ENCODE peak calls at places on chromosomes 11 and 22, in seven cellular contexts. One of them, this sample, is unnamed.
A peak's percentile ranks its signal among the peaks of the same experiment; 100 is the strongest.

GRCh38 chr11:68282141-68282860 is 10.5 kb upstream of the C11orf24 start:
- DNase-seq in thoracic aorta: no peak
- DNase-seq in kidney: no peak
- DNase-seq in A549: no peak
- DNase-seq in adrenal gland: no peak
- DNase-seq in mesendoderm: no peak
- DNase-seq in sigmoid colon: no peak
- DNase-seq in this sample: no peak

GRCh38 chr11:133904818-133905515 is 51.8 kb downstream of the IGSF9B start:
- DNase-seq in thoracic aorta: no peak
- DNase-seq in kidney: no peak
- DNase-seq in A549: no peak
- DNase-seq in adrenal gland: no peak
- DNase-seq in mesendoderm: no peak
- DNase-seq in sigmoid colon: peak; percentile 18
- DNase-seq in this sample: no peak

GRCh38 chr11:47184711-47185304 is 1.4 kb downstream of the PACSIN3 start:
- DNase-seq in thoracic aorta: no peak
- DNase-seq in kidney: no peak
- DNase-seq in A549: no peak
- DNase-seq in adrenal gland: peak; percentile 57
- DNase-seq in mesendoderm: no peak
- DNase-seq in sigmoid colon: peak; percentile 81
- DNase-seq in this sample: no peak

GRCh38 chr11:88306785-88307184 is 30.8 kb downstream of the CTSC start:
- DNase-seq in thoracic aorta: no peak
- DNase-seq in kidney: no peak
- DNase-seq in A549: no peak
- DNase-seq in adrenal gland: no peak
- DNase-seq in mesendoderm: no peak
- DNase-seq in sigmoid colon: no peak
- DNase-seq in this sample: no peak

GRCh38 chr11:131404010-131404409 is 33.6 kb downstream of the NTM start:
- DNase-seq in thoracic aorta: no peak
- DNase-seq in kidney: no peak
- DNase-seq in A549: no peak
- DNase-seq in adrenal gland: no peak
- DNase-seq in mesendoderm: no peak
- DNase-seq in sigmoid colon: no peak
- DNase-seq in this sample: no peak

GRCh38 chr11:128210148-128210940 is 377.0 kb downstream of the ETS1 start:
- DNase-seq in thoracic aorta: peak; percentile 29
- DNase-seq in kidney: no peak
- DNase-seq in A549: peak; percentile 81
- DNase-seq in adrenal gland: peak; percentile 43
- DNase-seq in mesendoderm: peak; percentile 97
- DNase-seq in sigmoid colon: no peak
- DNase-seq in this sample: no peak

GRCh38 chr11:27039873-27040272 is 742 bp upstream of the BBOX1 start:
- DNase-seq in thoracic aorta: no peak
- DNase-seq in kidney: no peak
- DNase-seq in A549: no peak
- DNase-seq in adrenal gland: no peak
- DNase-seq in mesendoderm: peak; percentile 33
- DNase-seq in sigmoid colon: no peak
- DNase-seq in this sample: no peak

GRCh38 chr11:12079726-12080556 is 30.4 kb upstream of the MICAL2 start:
- DNase-seq in thoracic aorta: peak; percentile 75
- DNase-seq in kidney: peak; percentile 85
- DNase-seq in A549: peak; percentile 82
- DNase-seq in adrenal gland: peak; percentile 55
- DNase-seq in mesendoderm: peak; percentile 81
- DNase-seq in sigmoid colon: peak; percentile 86
- DNase-seq in this sample: peak; percentile 60

GRCh38 chr11:114367244-114367957 is 32.9 kb downstream of the C11orf71 start:
- DNase-seq in thoracic aorta: no peak
- DNase-seq in kidney: no peak
- DNase-seq in A549: no peak
- DNase-seq in adrenal gland: no peak
- DNase-seq in mesendoderm: no peak
- DNase-seq in sigmoid colon: no peak
- DNase-seq in this sample: no peak

GRCh38 chr22:32444068-32444467 is 20.2 kb downstream of the BPIFC start:
- DNase-seq in thoracic aorta: no peak
- DNase-seq in kidney: no peak
- DNase-seq in A549: peak; percentile 13
- DNase-seq in adrenal gland: no peak
- DNase-seq in mesendoderm: peak; percentile 43
- DNase-seq in sigmoid colon: no peak
- DNase-seq in this sample: no peak

GRCh38 chr22:29334696-29335344 is 19.3 kb upstream of the RASL10A start:
- DNase-seq in thoracic aorta: no peak
- DNase-seq in kidney: no peak
- DNase-seq in A549: no peak
- DNase-seq in adrenal gland: no peak
- DNase-seq in mesendoderm: no peak
- DNase-seq in sigmoid colon: no peak
- DNase-seq in this sample: no peak

GRCh38 chr11:25758145-25758661 is 573.7 kb upstream of the ANO3 start:
- DNase-seq in thoracic aorta: no peak
- DNase-seq in kidney: no peak
- DNase-seq in A549: no peak
- DNase-seq in adrenal gland: no peak
- DNase-seq in mesendoderm: no peak
- DNase-seq in sigmoid colon: no peak
- DNase-seq in this sample: no peak

GRCh38 chr11:84608788-84609309 is 1018.3 kb downstream of the DLG2 start:
- DNase-seq in thoracic aorta: no peak
- DNase-seq in kidney: no peak
- DNase-seq in A549: no peak
- DNase-seq in adrenal gland: no peak
- DNase-seq in mesendoderm: no peak
- DNase-seq in sigmoid colon: no peak
- DNase-seq in this sample: peak; percentile 4

GRCh38 chr11:8273281-8273680 is 9.6 kb upstream of the LMO1 start:
- DNase-seq in thoracic aorta: no peak
- DNase-seq in kidney: no peak
- DNase-seq in A549: peak; percentile 33
- DNase-seq in adrenal gland: no peak
- DNase-seq in mesendoderm: no peak
- DNase-seq in sigmoid colon: no peak
- DNase-seq in this sample: no peak

GRCh38 chr11:33358150-33358831 is 101.1 kb downstream of the HIPK3 start:
- DNase-seq in thoracic aorta: no peak
- DNase-seq in kidney: no peak
- DNase-seq in A549: no peak
- DNase-seq in adrenal gland: no peak
- DNase-seq in mesendoderm: no peak
- DNase-seq in sigmoid colon: no peak
- DNase-seq in this sample: no peak

GRCh38 chr11:128180446-128181089 is 406.8 kb downstream of the ETS1 start:
- DNase-seq in thoracic aorta: no peak
- DNase-seq in kidney: no peak
- DNase-seq in A549: peak; percentile 28
- DNase-seq in adrenal gland: no peak
- DNase-seq in mesendoderm: no peak
- DNase-seq in sigmoid colon: no peak
- DNase-seq in this sample: no peak

GRCh38 chr11:77501748-77502147 is 27.9 kb upstream of the PAK1 start:
- DNase-seq in thoracic aorta: no peak
- DNase-seq in kidney: no peak
- DNase-seq in A549: no peak
- DNase-seq in adrenal gland: no peak
- DNase-seq in mesendoderm: no peak
- DNase-seq in sigmoid colon: no peak
- DNase-seq in this sample: no peak

GRCh38 chr11:93196816-93197382 is 892 bp downstream of the SLC36A4 start:
- DNase-seq in thoracic aorta: no peak
- DNase-seq in kidney: no peak
- DNase-seq in A549: peak; percentile 5
- DNase-seq in adrenal gland: no peak
- DNase-seq in mesendoderm: no peak
- DNase-seq in sigmoid colon: no peak
- DNase-seq in this sample: no peak

GRCh38 chr11:450809-451451 is 851 bp downstream of the PTDSS2 start:
- DNase-seq in thoracic aorta: no peak
- DNase-seq in kidney: peak; percentile 90
- DNase-seq in A549: peak; percentile 66
- DNase-seq in adrenal gland: peak; percentile 80
- DNase-seq in mesendoderm: peak; percentile 84
- DNase-seq in sigmoid colon: peak; percentile 83
- DNase-seq in this sample: no peak

GRCh38 chr11:115579181-115579825 is 75.1 kb upstream of the CADM1 start:
- DNase-seq in thoracic aorta: no peak
- DNase-seq in kidney: no peak
- DNase-seq in A549: no peak
- DNase-seq in adrenal gland: no peak
- DNase-seq in mesendoderm: no peak
- DNase-seq in sigmoid colon: no peak
- DNase-seq in this sample: no peak

GRCh38 chr11:126340960-126341709 is 14.4 kb upstream of the ST3GAL4 start:
- DNase-seq in thoracic aorta: no peak
- DNase-seq in kidney: peak; percentile 12
- DNase-seq in A549: no peak
- DNase-seq in adrenal gland: no peak
- DNase-seq in mesendoderm: no peak
- DNase-seq in sigmoid colon: no peak
- DNase-seq in this sample: no peak

GRCh38 chr11:61828629-61829407 is 718 bp downstream of the FADS2 start:
- DNase-seq in thoracic aorta: no peak
- DNase-seq in kidney: peak; percentile 81
- DNase-seq in A549: peak; percentile 75
- DNase-seq in adrenal gland: peak; percentile 87
- DNase-seq in mesendoderm: peak; percentile 71
- DNase-seq in sigmoid colon: peak; percentile 74
- DNase-seq in this sample: peak; percentile 53

GRCh38 chr11:61829806-61830205 is 1.7 kb downstream of the FADS2 start:
- DNase-seq in thoracic aorta: no peak
- DNase-seq in kidney: no peak
- DNase-seq in A549: no peak
- DNase-seq in adrenal gland: no peak
- DNase-seq in mesendoderm: no peak
- DNase-seq in sigmoid colon: no peak
- DNase-seq in this sample: no peak

GRCh38 chr11:61828379-61828628 is 204 bp downstream of the FADS2 start:
- DNase-seq in thoracic aorta: no peak
- DNase-seq in kidney: no peak
- DNase-seq in A549: no peak
- DNase-seq in adrenal gland: no peak
- DNase-seq in mesendoderm: no peak
- DNase-seq in sigmoid colon: no peak
- DNase-seq in this sample: no peak

GRCh38 chr11:61832207-61832606 is 4.1 kb downstream of the FADS2 start:
- DNase-seq in thoracic aorta: no peak
- DNase-seq in kidney: no peak
- DNase-seq in A549: no peak
- DNase-seq in adrenal gland: no peak
- DNase-seq in mesendoderm: no peak
- DNase-seq in sigmoid colon: no peak
- DNase-seq in this sample: no peak

GRCh38 chr11:61830318-61831105 is 2.4 kb downstream of the FADS2 start:
- DNase-seq in thoracic aorta: no peak
- DNase-seq in kidney: no peak
- DNase-seq in A549: no peak
- DNase-seq in adrenal gland: no peak
- DNase-seq in mesendoderm: no peak
- DNase-seq in sigmoid colon: no peak
- DNase-seq in this sample: no peak
- H3K4me1 ChIP-seq in thoracic aorta: peaks cover 30% of the 10 kb centered on the region
- H3K4me1 ChIP-seq in kidney: peaks cover 32% of the 10 kb centered on the region
- H3K4me1 ChIP-seq in A549: peaks cover 68% of the 10 kb centered on the region
- H3K4me1 ChIP-seq in adrenal gland: peaks cover 71% of the 10 kb centered on the region
- H3K4me1 ChIP-seq in mesendoderm: peaks cover 34% of the 10 kb centered on the region
- H3K4me1 ChIP-seq in sigmoid colon: peaks cover 55% of the 10 kb centered on the region
- H3K4me1 ChIP-seq in this sample: peaks cover 82% of the 10 kb centered on the region

DNA sequence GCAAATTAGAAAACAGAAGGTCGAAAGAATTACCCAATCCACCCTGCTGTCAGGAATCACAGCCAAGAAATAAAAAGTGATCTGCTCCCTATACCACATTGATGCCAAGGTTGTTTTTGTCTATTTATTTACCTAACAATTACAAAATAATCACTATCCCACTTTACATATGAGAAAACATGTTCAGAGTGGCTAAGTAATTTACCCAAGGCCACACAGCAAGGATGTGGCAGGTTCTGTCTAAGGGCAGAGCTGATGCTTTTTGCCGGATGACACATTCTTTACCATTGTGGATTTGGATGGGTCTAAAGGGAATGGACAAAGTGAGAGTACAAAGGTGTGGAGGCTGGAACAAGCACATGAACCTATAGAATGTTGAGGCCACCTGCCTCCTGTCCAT is 460.7 kb downstream of the INSC start:
- DNase-seq in thoracic aorta: no peak
- DNase-seq in kidney: no peak
- DNase-seq in A549: no peak
- DNase-seq in adrenal gland: no peak
- DNase-seq in mesendoderm: no peak
- DNase-seq in sigmoid colon: no peak
- DNase-seq in this sample: no peak
- H3K4me1 ChIP-seq in thoracic aorta: no peaks in the 10 kb centered on the region
- H3K4me1 ChIP-seq in kidney: no peaks in the 10 kb centered on the region
- H3K4me1 ChIP-seq in A549: no peaks in the 10 kb centered on the region
- H3K4me1 ChIP-seq in adrenal gland: no peaks in the 10 kb centered on the region
- H3K4me1 ChIP-seq in mesendoderm: no peaks in the 10 kb centered on the region
- H3K4me1 ChIP-seq in sigmoid colon: no peaks in the 10 kb centered on the region
- H3K4me1 ChIP-seq in this sample: peaks cover 24% of the 10 kb centered on the region

DNA sequence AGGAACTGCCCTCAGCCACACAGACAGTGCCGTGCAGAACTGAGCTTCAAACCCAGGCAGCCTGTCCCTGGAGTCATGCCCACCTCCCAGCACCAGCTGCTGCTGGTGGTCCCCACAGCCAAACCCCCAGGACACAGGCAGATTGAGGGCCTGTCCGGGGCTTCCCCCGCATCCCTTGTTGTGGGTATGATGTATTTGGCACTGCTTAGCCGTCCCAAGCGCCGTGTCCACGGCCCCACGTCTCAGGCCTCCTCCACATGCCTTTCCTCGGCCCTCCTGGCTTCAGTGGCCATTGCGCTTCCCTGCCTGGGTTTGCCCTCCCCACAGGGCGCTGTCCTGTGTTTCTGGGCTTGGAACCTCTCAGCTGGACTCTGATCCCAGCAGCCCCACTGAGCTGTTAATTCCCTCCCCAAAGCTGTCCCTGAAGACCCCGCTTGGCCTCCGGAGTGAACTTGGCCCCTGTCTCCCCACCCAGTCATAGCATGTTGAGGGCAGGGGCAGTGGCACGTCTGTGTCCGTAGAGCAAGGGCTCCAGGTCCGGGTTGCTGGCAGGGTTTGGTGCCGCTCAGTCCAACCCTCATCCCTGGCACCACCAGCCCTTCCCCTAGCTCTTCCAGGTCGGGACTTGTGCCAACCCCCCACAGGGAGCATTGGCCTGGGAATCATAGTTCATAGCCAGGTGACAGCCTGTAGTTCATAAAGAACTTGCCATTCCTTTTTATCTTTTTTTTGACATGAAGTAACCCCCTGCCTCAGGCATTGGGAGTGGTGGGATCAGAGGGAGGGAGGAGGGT is 34.5 kb upstream of the TEF start:
- DNase-seq in thoracic aorta: no peak
- DNase-seq in kidney: no peak
- DNase-seq in A549: no peak
- DNase-seq in adrenal gland: no peak
- DNase-seq in mesendoderm: no peak
- DNase-seq in sigmoid colon: peak; percentile 59
- DNase-seq in this sample: peak; percentile 42
- H3K4me1 ChIP-seq in thoracic aorta: no peaks in the 10 kb centered on the region
- H3K4me1 ChIP-seq in kidney: peaks cover 32% of the 10 kb centered on the region
- H3K4me1 ChIP-seq in A549: peaks cover 15% of the 10 kb centered on the region
- H3K4me1 ChIP-seq in adrenal gland: peaks cover 9% of the 10 kb centered on the region
- H3K4me1 ChIP-seq in mesendoderm: no peaks in the 10 kb centered on the region
- H3K4me1 ChIP-seq in sigmoid colon: no peaks in the 10 kb centered on the region
- H3K4me1 ChIP-seq in this sample: no peaks in the 10 kb centered on the region

GRCh38 chr11:86922225-86922624 is 33.0 kb downstream of the FZD4 start:
- DNase-seq in thoracic aorta: no peak
- DNase-seq in kidney: no peak
- DNase-seq in A549: no peak
- DNase-seq in adrenal gland: no peak
- DNase-seq in mesendoderm: no peak
- DNase-seq in sigmoid colon: no peak
- DNase-seq in this sample: no peak
- H3K4me1 ChIP-seq in thoracic aorta: peaks cover 28% of the 10 kb centered on the region
- H3K4me1 ChIP-seq in kidney: peaks cover 10% of the 10 kb centered on the region
- H3K4me1 ChIP-seq in A549: peaks cover 10% of the 10 kb centered on the region
- H3K4me1 ChIP-seq in adrenal gland: peaks cover 13% of the 10 kb centered on the region
- H3K4me1 ChIP-seq in mesendoderm: no peaks in the 10 kb centered on the region
- H3K4me1 ChIP-seq in sigmoid colon: peaks cover 21% of the 10 kb centered on the region
- H3K4me1 ChIP-seq in this sample: peaks cover 45% of the 10 kb centered on the region

This sample was measured in heart right ventricle.